ENCODE peak calls at places on chromosomes 12 and 14, in five cellular contexts. B is fibroblast of villous mesenchyme; G is CD8-positive, alpha-beta T cell; I is astrocyte of the spinal cord; Z is lower leg skin. T is an unnamed sample.

GRCh38 chr12:57813111-57813970 is 5.2 kb downstream of the AVIL start:
- DNase-seq in G (no peak), Z (no peak), I (peak), B (no peak), T (no peak)

GRCh38 chr14:72644038-72644437 is 249.9 kb downstream of the DPF3 start:
- DNase-seq in I (no peak), G (no peak), B (no peak), Z (no peak), T (no peak)

GRCh38 chr14:58639842-58640484 is 2.2 kb downstream of the DACT1 start:
- DNase-seq in Z (no peak), I (peak), B (peak), G (no peak), T (peak)

GRCh38 chr12:57477710-57478681 is 1.7 kb downstream of the ARHGAP9 start:
- DNase-seq in G (peak), I (no peak), B (peak), Z (no peak), T (no peak)

GRCh38 chr14:63604626-63605025 is 37.0 kb downstream of the WDR89 start:
- DNase-seq in I (no peak), B (no peak), G (no peak), Z (no peak), T (no peak)

GRCh38 chr12:85825751-85826150 is 10.5 kb downstream of the RASSF9 start:
- DNase-seq in Z (no peak), G (no peak), B (no peak), I (peak), T (no peak)

GRCh38 chr12:9331218-9331626 is 123.0 kb upstream of the PZP start:
- DNase-seq in Z (no peak), B (peak), I (peak), G (peak), T (peak)

GRCh38 chr12:58882796-58883195 is 37.5 kb downstream of the LRIG3 start:
- DNase-seq in B (no peak), Z (no peak), G (no peak), I (no peak), T (no peak)

GRCh38 chr14:48725001-48725734 is 861.0 kb downstream of the RPS29 start:
- DNase-seq in I (peak), B (peak), Z (no peak), G (no peak), T (no peak)

GRCh38 chr12:81668475-81668874 is 90.7 kb downstream of the PPFIA2 start:
- DNase-seq in B (peak), G (no peak), I (peak), Z (no peak), T (peak)

GRCh38 chr12:77925536-77926108 is 94.9 kb downstream of the NAV3 start:
- DNase-seq in I (peak), B (peak), G (no peak), Z (peak), T (peak)

GRCh38 chr12:109307051-109307450 is 2.0 kb downstream of the FOXN4 start:
- DNase-seq in I (no peak), G (no peak), Z (peak), B (no peak), T (no peak)

GRCh38 chr12:100794441-100795192 is at the start of gene ANO4:
- DNase-seq in I (peak), G (no peak), Z (no peak), B (peak), T (no peak)

GRCh38 chr12:80565276-80565675 is 121.2 kb downstream of the PTPRQ start:
- DNase-seq in Z (no peak), I (peak), B (peak), G (no peak), T (no peak)

GRCh38 chr14:54342806-54343205 is 54.0 kb upstream of the CDKN3 start:
- DNase-seq in B (no peak), G (no peak), I (no peak), Z (no peak), T (no peak)

GRCh38 chr12:116141110-116141832 is 136.2 kb downstream of the MED13L start:
- DNase-seq in G (no peak), B (no peak), Z (no peak), I (no peak), T (no peak)

GRCh38 chr12:14901228-14901562 is 15.5 kb upstream of the MGP start:
- DNase-seq in B (no peak), I (no peak), G (no peak), Z (no peak), T (no peak)

GRCh38 chr14:37597538-37598084 is 2.2 kb downstream of the TTC6 start:
- DNase-seq in G (no peak), Z (no peak), I (no peak), B (no peak), T (no peak)

GRCh38 chr12:2752676-2753371 is 41.9 kb upstream of the FKBP4 start:
- DNase-seq in G (peak), Z (peak), I (peak), B (peak), T (peak)

GRCh38 chr12:124713041-124713435 is 145.6 kb upstream of the NCOR2 start:
- DNase-seq in I (no peak), B (no peak), G (no peak), Z (peak), T (no peak)

GRCh38 chr14:76872796-76873432 is 46.7 kb downstream of the LRRC74A start:
- DNase-seq in I (peak), G (peak), Z (peak), B (peak), T (peak)

GRCh38 chr14:100472094-100472455 is 115.1 kb downstream of the BEGAIN start:
- DNase-seq in Z (no peak), I (no peak), B (no peak), G (no peak), T (no peak)

GRCh38 chr12:80183939-80184338 is 84.6 kb downstream of the OTOGL start:
- DNase-seq in Z (no peak), G (no peak), B (peak), I (no peak), T (peak)

GRCh38 chr12:115597157-115597712 is 680.3 kb downstream of the MED13L start:
- DNase-seq in I (peak), Z (no peak), G (no peak), B (peak), T (peak)

GRCh38 chr12:60335765-60336164 is 739.9 kb downstream of the SLC16A7 start:
- DNase-seq in I (peak), Z (no peak), G (no peak), B (peak), T (peak)

GRCh38 chr12:95492462-95492861 is 18.5 kb downstream of the METAP2 start:
- DNase-seq in Z (no peak), B (no peak), G (no peak), I (no peak), T (no peak)

GRCh38 chr12:102824218-102824835 is 92.7 kb downstream of the PAH start:
- DNase-seq in B (peak), Z (peak), G (no peak), I (peak), T (no peak)

GRCh38 chr12:103169-103981 is 36.8 kb downstream of the IQSEC3 start:
- DNase-seq in B (no peak), Z (no peak), G (no peak), I (no peak), T (no peak)

GRCh38 chr14:68535404-68536024 is 257.4 kb downstream of the ZFP36L1 start:
- DNase-seq in B (peak), G (no peak), Z (no peak), I (peak), T (peak)

GRCh38 chr14:54098536-54098935 is 141.9 kb upstream of the BMP4 start:
- DNase-seq in G (no peak), Z (no peak), B (no peak), I (no peak), T (no peak)

GRCh38 chr14:36950812-36951211 is 221.6 kb downstream of the SLC25A21 start:
- DNase-seq in Z (no peak), I (no peak), G (no peak), B (no peak), T (no peak)

GRCh38 chr12:57735952-57736742 is 2.4 kb downstream of the AGAP2 start:
- DNase-seq in B (peak), Z (no peak), G (no peak), I (no peak), T (no peak)

GRCh38 chr12:125029756-125030358 is 35.4 kb upstream of the AACS start:
- DNase-seq in B (no peak), Z (no peak), G (no peak), I (peak), T (no peak)

GRCh38 chr14:54901380-54902142 is 1.1 kb downstream of the GCH1 start:
- DNase-seq in Z (no peak), G (peak), B (no peak), I (no peak), T (no peak)

GRCh38 chr14:68846466-68846865 is 53.6 kb upstream of the ZFP36L1 start:
- DNase-seq in Z (no peak), I (no peak), G (no peak), B (no peak), T (no peak)

GRCh38 chr14:77882098-77882497 is 82.2 kb downstream of the ADCK1 start:
- DNase-seq in Z (no peak), B (no peak), G (no peak), I (no peak), T (no peak)

GRCh38 chr14:68819260-68819691 is 26.4 kb upstream of the ZFP36L1 start:
- DNase-seq in G (no peak), Z (no peak), B (peak), I (peak), T (peak)

DNA sequence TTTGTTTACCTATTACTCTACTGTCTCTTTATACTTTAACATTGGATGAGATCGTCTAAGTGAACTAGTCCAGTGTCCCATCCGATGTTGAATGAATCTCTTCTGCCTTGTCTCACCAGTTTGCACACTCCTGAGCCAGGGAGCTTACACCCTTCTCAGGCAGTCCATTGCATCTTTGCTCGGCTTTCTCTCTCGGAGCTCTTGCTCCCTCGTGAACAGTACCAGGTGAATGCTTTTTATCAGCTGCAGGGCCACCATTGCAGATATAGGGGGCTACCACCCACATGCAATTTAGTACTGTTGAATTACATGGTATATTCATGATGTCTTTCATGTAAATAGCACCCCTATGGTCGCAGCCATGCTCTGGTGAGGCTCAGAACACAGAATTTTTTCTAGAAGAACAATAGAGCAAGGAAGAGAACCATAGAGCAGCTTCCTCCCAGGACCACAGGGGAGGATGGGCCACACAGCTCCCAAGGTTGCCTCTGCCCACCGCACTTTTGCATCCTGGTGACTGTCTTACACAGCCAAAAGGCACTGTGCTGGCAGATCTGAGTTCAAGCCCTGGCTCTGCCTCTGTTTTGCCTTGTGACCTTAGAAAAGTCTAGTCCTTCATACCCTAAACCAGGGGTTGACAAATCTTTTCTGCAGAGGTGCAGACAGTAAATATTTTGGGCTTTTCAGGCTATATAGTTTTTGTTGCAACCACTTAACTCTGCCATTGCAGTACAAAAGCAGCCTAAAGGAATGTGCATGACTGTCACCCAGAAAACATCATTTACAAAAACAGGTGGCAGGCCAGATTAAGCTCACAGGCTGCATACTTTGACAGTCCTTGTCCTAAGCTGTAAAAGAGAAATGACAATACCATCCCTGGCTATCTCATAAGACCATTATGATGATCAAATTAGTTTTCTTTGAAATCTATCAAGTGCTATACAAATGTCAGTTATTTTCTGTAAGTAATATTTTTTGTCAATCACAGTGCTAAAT is 35.4 kb downstream of the PLEKHG7 start:
- DNase-seq in Z (no peak), G (no peak), B (no peak), I (no peak), T (no peak)
- TF ChIP-seq CTCF in Z (no peak), G (no peak), B (no peak), I (no peak), T (no peak)

DNA sequence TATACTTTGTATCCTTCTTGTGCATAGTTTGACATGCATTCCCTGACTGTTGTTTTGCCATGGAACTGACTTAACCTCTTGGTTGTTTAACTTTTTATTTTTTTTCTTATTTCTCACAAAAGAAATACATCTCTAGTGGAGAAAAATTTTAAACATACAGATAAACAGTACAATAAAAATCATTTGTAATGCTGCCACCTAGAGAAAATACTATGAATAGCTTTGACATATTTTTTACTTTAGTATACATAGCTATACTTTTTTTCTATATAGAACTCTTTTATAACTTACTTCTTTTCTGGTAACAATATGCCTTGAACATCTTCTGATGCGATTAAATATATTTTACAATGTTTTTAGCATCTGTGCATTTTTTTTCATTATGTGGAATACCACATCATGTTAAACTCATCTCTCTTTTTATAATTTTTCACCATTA is 184.5 kb downstream of the AKAP6 start:
- DNase-seq in I (peak), Z (no peak), G (no peak), B (peak), T (peak)
- TF ChIP-seq CTCF in I (peak), Z (no peak), G (peak), B (peak), T (peak)

DNA sequence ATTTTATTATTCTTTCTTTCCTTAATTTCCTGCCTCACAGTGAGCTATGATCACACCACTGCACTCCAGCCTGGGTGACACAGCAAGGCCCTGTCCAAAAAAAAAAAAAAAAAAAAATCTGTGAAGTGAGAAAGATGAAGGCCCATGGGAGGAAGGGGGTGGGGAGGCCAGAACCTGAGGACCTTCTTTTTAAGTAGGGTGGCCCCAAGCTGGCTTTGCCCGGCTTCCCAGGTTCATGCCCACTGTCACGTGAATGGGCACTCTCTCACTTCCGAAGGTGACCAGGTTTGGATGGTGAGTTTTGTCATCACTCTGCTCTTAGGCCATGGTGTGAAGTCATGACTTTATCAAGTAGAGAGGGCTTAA is 82.3 kb downstream of the TNFAIP2 start:
- DNase-seq in I (no peak), Z (no peak), B (peak), G (no peak), T (no peak)
- TF ChIP-seq CTCF in I (no peak), Z (no peak), B (no peak), G (no peak), T (no peak)

DNA sequence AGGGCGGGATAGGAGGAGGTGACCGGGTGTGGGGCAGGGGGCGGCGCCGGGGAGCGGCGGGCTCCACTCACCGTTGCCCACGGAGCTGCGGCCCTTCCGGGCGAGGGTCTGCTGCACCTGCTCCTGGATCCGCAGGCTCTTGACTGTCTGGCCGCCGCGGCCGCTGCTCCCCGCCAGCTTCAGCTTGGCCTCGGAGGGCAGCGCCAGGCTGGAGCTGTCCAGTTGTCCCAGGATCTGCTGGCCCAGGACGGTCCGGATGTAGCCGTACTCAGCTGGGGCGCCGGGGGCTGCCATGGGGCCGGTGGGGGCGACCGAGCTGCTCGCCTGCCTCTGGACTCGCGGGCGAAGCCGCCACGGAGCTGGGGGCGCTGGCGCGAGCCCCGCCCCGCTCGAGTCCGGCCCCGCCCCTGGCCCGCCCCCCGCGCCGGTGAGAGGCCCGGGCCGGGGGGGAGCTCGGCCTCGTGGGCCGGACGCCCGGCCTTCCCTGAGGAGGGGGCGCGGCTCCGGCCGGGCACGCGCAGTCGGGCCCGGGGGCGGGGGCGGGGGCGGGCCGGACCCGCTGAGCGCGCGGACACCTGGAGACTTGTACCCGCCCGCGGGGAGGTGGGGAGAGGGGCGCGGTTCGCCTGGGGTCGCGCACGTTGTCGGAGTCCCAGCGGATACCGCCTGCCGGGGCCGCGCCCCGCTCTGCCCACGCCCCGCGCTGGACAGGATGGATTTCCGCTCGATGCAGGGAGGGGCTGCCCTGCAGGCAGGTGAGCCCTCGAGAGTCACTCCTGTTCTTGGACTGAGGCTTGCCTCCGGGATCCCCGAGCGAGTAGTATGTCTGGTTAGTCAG is at the start of gene PKP2:
- DNase-seq in I (peak), G (no peak), Z (peak), B (peak), T (no peak)
- TF ChIP-seq CTCF in I (no peak), G (no peak), Z (no peak), B (no peak), T (no peak)

DNA sequence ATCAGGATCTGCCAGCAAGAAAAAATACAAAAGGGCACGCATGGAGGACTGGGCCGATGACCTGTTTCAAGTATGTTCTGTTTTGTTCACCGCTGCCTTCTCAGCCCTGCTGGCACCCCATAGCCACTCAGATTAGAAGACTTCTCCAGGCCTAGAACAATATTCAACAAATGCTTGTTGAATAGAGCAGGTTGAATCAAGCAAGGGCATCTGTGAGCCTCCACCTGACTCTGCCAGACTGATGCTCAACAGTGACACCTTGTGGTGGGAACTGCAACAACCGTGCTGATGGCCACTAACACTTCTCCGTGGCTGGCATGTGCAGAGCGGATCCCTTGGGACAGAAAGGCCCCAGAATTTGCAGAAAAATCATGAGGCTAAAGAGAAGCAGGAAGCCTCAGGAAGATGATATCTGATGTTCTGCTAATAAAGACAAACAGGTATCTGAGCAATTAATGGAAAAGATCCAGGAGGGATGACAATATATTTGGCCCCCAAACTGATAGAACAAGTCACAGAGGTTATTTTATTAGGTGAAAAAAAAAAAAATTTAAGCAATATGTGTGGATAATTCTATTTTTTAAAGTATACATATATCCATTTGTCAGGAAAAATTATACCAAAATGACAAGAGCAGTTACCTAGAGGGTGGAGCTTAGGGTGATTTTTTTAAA is 114.3 kb downstream of the KSR2 start:
- DNase-seq in B (peak), Z (no peak), G (no peak), I (peak), T (peak)
- TF ChIP-seq CTCF in B (peak), Z (no peak), G (peak), I (peak), T (peak)

T was measured in HFFc6.